ENCODE peak calls at places on chromosomes 5 and 9, in eight cellular contexts. A, E, O, L, G, V, H and R are unnamed samples.

GRCh38 chr5:171628344-171628743 is 157.3 kb upstream of the SMIM23 start:
- DNase-seq in V (no peak), H (no peak), A (peak; percentile 38), L (no peak), E (no peak), O (no peak), G (no peak), R (no peak)

GRCh38 chr5:123180178-123180577 is 91.1 kb downstream of the PRDM6 start:
- DNase-seq in L (no peak), G (no peak), H (no peak), A (no peak), E (no peak), O (peak; percentile 12), V (no peak), R (no peak)

GRCh38 chr9:592225-592624 is 249.3 kb upstream of the DMRT1 start:
- DNase-seq in H (no peak), E (no peak), O (no peak), G (no peak), A (no peak), V (no peak), L (no peak), R (peak; percentile 11)

GRCh38 chr5:68872088-68872842 is 221.5 kb upstream of the SLC30A5 start:
- DNase-seq in H (peak; percentile 44), A (no peak), V (no peak), L (no peak), E (no peak), G (no peak), O (peak; percentile 24), R (peak; percentile 78)

GRCh38 chr9:17799383-17799782 is 220.5 kb downstream of the SH3GL2 start:
- DNase-seq in L (no peak), V (no peak), O (no peak), H (no peak), E (no peak), G (no peak), A (no peak), R (no peak)

GRCh38 chr5:125409496-125410351 is 663.3 kb upstream of the ZNF608 start:
- DNase-seq in H (peak; percentile 81), L (no peak), V (no peak), A (no peak), G (peak; percentile 19), O (peak; percentile 90), E (no peak), R (peak; percentile 92)

GRCh38 chr5:126031989-126032716 is 391.1 kb upstream of the GRAMD2B start:
- DNase-seq in E (no peak), O (no peak), G (no peak), V (no peak), A (no peak), H (no peak), L (no peak), R (no peak)

GRCh38 chr5:1299961-1300360 is 5.1 kb upstream of the TERT start:
- DNase-seq in L (no peak), A (no peak), H (no peak), E (no peak), G (peak; percentile 2), V (no peak), O (no peak), R (no peak)

GRCh38 chr5:10250804-10251276 is 760 bp downstream of the CCT5 start:
- DNase-seq in O (no peak), L (no peak), V (no peak), A (no peak), E (no peak), G (no peak), H (no peak), R (peak; percentile 31)

GRCh38 chr9:15725953-15726352 is 173.1 kb downstream of the CCDC171 start:
- DNase-seq in O (no peak), E (peak; percentile 61), A (no peak), G (no peak), H (no peak), L (no peak), V (no peak), R (no peak)

GRCh38 chr9:26947736-26948135 is 694 bp upstream of the PLAA start:
- DNase-seq in G (no peak), E (no peak), L (no peak), V (no peak), O (no peak), H (no peak), A (no peak), R (peak; percentile 15)

GRCh38 chr9:98917691-98918487 is 25.8 kb upstream of the COL15A1 start:
- DNase-seq in V (no peak), L (no peak), A (no peak), G (no peak), E (no peak), H (no peak), O (no peak), R (no peak)

GRCh38 chr5:76209297-76209696 is 126.1 kb downstream of the SV2C start:
- DNase-seq in L (no peak), E (no peak), G (no peak), H (no peak), A (no peak), V (no peak), O (no peak), R (no peak)

GRCh38 chr5:131533844-131534243 is 101.2 kb downstream of the RAPGEF6 start:
- DNase-seq in O (no peak), L (no peak), H (no peak), G (no peak), V (no peak), A (no peak), E (no peak), R (no peak)

GRCh38 chr5:148986636-148987035 is 76.2 kb downstream of the SH3TC2 start:
- DNase-seq in A (no peak), H (no peak), G (no peak), L (no peak), V (no peak), E (no peak), O (no peak), R (no peak)

GRCh38 chr9:112789493-112789892 is 38.9 kb downstream of the SNX30 start:
- DNase-seq in H (no peak), L (no peak), O (no peak), E (no peak), V (no peak), A (no peak), G (no peak), R (no peak)

GRCh38 chr5:16464664-16465543 is 696 bp downstream of the ZNF622 start:
- DNase-seq in H (no peak), G (no peak), A (no peak), O (no peak), E (no peak), L (no peak), V (no peak), R (no peak)

GRCh38 chr5:121691478-121691877 is 160.2 kb upstream of the FTMT start:
- DNase-seq in A (no peak), O (no peak), H (no peak), V (no peak), G (no peak), E (no peak), L (no peak), R (no peak)